ENCODE peak calls at places on chromosomes 13 and 19, in ten cellular contexts. X is neural crest cell; C is stimulated activated CD4-positive, alpha-beta T cell treated with anti-CD3 and anti-CD28 coated beads, Interleukin-2, amount 100 ng/mL, for 48 hours; V is SIG-M5; A is fibroblast of lung; E is heart right ventricle; D is anterior cingulate cortex; T is NCI-H2107; P is endothelial cell; Z is A549. M is an unnamed sample.

GRCh38 chr19:19602136-19602712 is 16.3 kb downstream of the PBX4 start:
- DNase-seq in E (no peak), Z (no peak), X (no peak), T (no peak), P (no peak), A (no peak), C (no peak), D (no peak), V (no peak), M (no peak)

GRCh38 chr13:113854238-113855011 is 9.5 kb downstream of the GAS6 start:
- DNase-seq in V (no peak), Z (no peak), A (peak), E (peak), C (no peak), D (no peak), T (no peak), X (no peak), P (no peak), M (no peak)

GRCh38 chr19:7757358-7757757 is 5.7 kb upstream of the CLEC4M start:
- DNase-seq in P (no peak), A (no peak), T (no peak), D (no peak), V (no peak), E (no peak), Z (no peak), C (no peak), X (no peak), M (no peak)

GRCh38 chr13:76481738-76482137 is 404.5 kb downstream of the KCTD12 start:
- DNase-seq in D (no peak), A (peak), Z (no peak), X (no peak), V (no peak), P (no peak), T (no peak), E (no peak), C (no peak), M (no peak)

GRCh38 chr13:79423801-79424642 is 18.0 kb upstream of the RBM26 start:
- DNase-seq in Z (no peak), E (no peak), T (no peak), A (peak), X (no peak), C (no peak), D (no peak), V (peak), P (no peak), M (peak)

GRCh38 chr19:4357095-4357797 is 13.9 kb downstream of the MPND start:
- DNase-seq in V (no peak), A (no peak), C (no peak), T (no peak), E (no peak), X (no peak), P (no peak), D (no peak), Z (no peak), M (no peak)

GRCh38 chr19:47696635-47697034 is 16.6 kb upstream of the EHD2 start:
- DNase-seq in P (no peak), E (no peak), T (no peak), C (no peak), Z (no peak), V (no peak), A (no peak), X (no peak), D (no peak), M (no peak)

GRCh38 chr13:110869805-110870706 is 44.8 kb downstream of the ANKRD10 start:
- DNase-seq in X (no peak), C (no peak), D (no peak), Z (peak), V (no peak), E (peak), P (peak), T (no peak), A (peak), M (peak)

GRCh38 chr13:31485183-31485582 is 254.1 kb upstream of the RXFP2 start:
- DNase-seq in E (no peak), D (no peak), Z (no peak), A (no peak), V (no peak), T (no peak), C (no peak), P (no peak), X (no peak), M (no peak)

GRCh38 chr19:46225558-46226004 is 4.0 kb upstream of the IGFL1 start:
- DNase-seq in T (no peak), Z (no peak), E (no peak), V (no peak), D (no peak), P (peak), A (peak), X (no peak), C (no peak), M (no peak)

GRCh38 chr19:4624733-4625362 is 14.5 kb upstream of the TNFAIP8L1 start:
- DNase-seq in V (no peak), T (no peak), Z (peak), E (no peak), P (no peak), X (no peak), D (no peak), A (no peak), C (no peak), M (peak)

GRCh38 chr13:107866666-107867623 is 348.4 kb downstream of the LIG4 start:
- DNase-seq in E (no peak), A (peak), C (no peak), V (no peak), T (peak), P (peak), D (no peak), X (peak), Z (no peak), M (no peak)